ENCODE peak calls at places on chromosome 7, in four cellular contexts. V is CD8-positive, alpha-beta T cell; F is NCI-H2081; P is H1. R is an unnamed sample.

GRCh38 chr7:33918401-33919120 is 13.2 kb downstream of the BMPER start:
- DNase-seq in V (no peak), F (no peak), P (no peak), R (no peak)

GRCh38 chr7:153190452-153190851 is 430.9 kb downstream of the ACTR3B start:
- DNase-seq in V (no peak), F (no peak), P (peak), R (no peak)

GRCh38 chr7:135831451-135832220 is 83.0 kb upstream of the FAM180A start:
- DNase-seq in V (no peak), F (no peak), P (no peak), R (peak)

GRCh38 chr7:104207348-104207730 is 474 bp downstream of the ORC5 start:
- DNase-seq in V (peak), F (no peak), P (no peak), R (no peak)

GRCh38 chr7:117889611-117890010 is 16.4 kb upstream of the CTTNBP2 start:
- DNase-seq in V (no peak), F (no peak), P (no peak), R (no peak)

GRCh38 chr7:157555308-157555707 is 218.5 kb downstream of the DNAJB6 start:
- DNase-seq in V (no peak), F (no peak), P (no peak), R (no peak)

GRCh38 chr7:16202298-16202697 is 219.0 kb downstream of the CRPPA start:
- DNase-seq in V (no peak), F (no peak), P (no peak), R (no peak)

GRCh38 chr7:15602236-15602635 is 40.4 kb upstream of the AGMO start:
- DNase-seq in V (no peak), F (no peak), P (no peak), R (no peak)

GRCh38 chr7:149795126-149795525 is 21.7 kb upstream of the ZNF467 start:
- DNase-seq in V (no peak), F (no peak), P (no peak), R (no peak)

GRCh38 chr7:2037805-2038635 is 194.7 kb downstream of the MAD1L1 start:
- DNase-seq in V (peak), F (no peak), P (no peak), R (no peak)

GRCh38 chr7:46424934-46425333 is 503.9 kb upstream of the IGFBP3 start:
- DNase-seq in V (no peak), F (no peak), P (no peak), R (no peak)

GRCh38 chr7:132575336-132575986 is 809 bp downstream of the PLXNA4 start:
- DNase-seq in V (peak), F (peak), P (peak), R (no peak)

R was measured in T-helper 2 cell.